ENCODE peak calls at places on chromosomes 13 and 19, in ten cellular contexts. A is HTR-8/SVneo; B is CD4-positive, alpha-beta T cell; R is dermis microvascular lymphatic vessel endothelial cell; J is fibroblast of the aortic adventitia; Q is endothelial cell; G is cerebellar nuclear complex; Y is endodermal cell; X is central memory CD8-positive, alpha-beta T cell; I is GM04504. U is an unnamed sample.

GRCh38 chr13:102846261-102847015 is 606 bp downstream of the ERCC5 start:
- DNase-seq in A (no peak), B (peak), R (peak), J (peak), Q (no peak), G (peak), Y (peak), X (no peak), I (no peak), U (peak)

GRCh38 chr19:11694533-11695439 is 44.0 kb downstream of the ZNF823 start:
- DNase-seq in A (peak), B (peak), R (peak), J (peak), Q (peak), G (peak), Y (peak), X (peak), I (peak), U (peak)

GRCh38 chr19:38989066-38989605 is 13.6 kb upstream of the FBXO17 start:
- DNase-seq in A (peak), B (no peak), R (no peak), J (peak), Q (peak), G (no peak), Y (peak), X (no peak), I (no peak), U (peak)

GRCh38 chr19:51398096-51398704 is 7.8 kb upstream of the C19orf84 start:
- DNase-seq in A (peak), B (no peak), R (peak), J (peak), Q (no peak), G (no peak), Y (no peak), X (no peak), I (no peak), U (peak)

GRCh38 chr19:35128398-35129057 is 6.3 kb downstream of the LGI4 start:
- DNase-seq in A (no peak), B (no peak), R (no peak), J (no peak), Q (no peak), G (no peak), Y (no peak), X (no peak), I (no peak), U (no peak)

GRCh38 chr19:10238172-10238783 is 7.1 kb upstream of the S1PR2 start:
- DNase-seq in A (no peak), B (no peak), R (no peak), J (peak), Q (no peak), G (no peak), Y (no peak), X (no peak), I (peak), U (no peak)

GRCh38 chr19:10420444-10421239 is at the start of gene PDE4A:
- DNase-seq in A (no peak), B (no peak), R (peak), J (no peak), Q (peak), G (no peak), Y (peak), X (peak), I (no peak), U (peak)

GRCh38 chr19:4575267-4575793 is 15.8 kb upstream of the SEMA6B start:
- DNase-seq in A (peak), B (no peak), R (peak), J (peak), Q (peak), G (no peak), Y (peak), X (no peak), I (peak), U (peak)

GRCh38 chr13:27064252-27064995 is 107.2 kb downstream of the USP12 start:
- DNase-seq in A (no peak), B (no peak), R (no peak), J (no peak), Q (no peak), G (no peak), Y (no peak), X (no peak), I (no peak), U (no peak)

GRCh38 chr19:271856-272255 is 19.3 kb downstream of the PLPP2 start:
- DNase-seq in A (no peak), B (no peak), R (no peak), J (no peak), Q (no peak), G (no peak), Y (no peak), X (no peak), I (no peak), U (no peak)

GRCh38 chr19:3556978-3557460 is 367 bp downstream of the MFSD12 start:
- DNase-seq in A (no peak), B (peak), R (peak), J (no peak), Q (no peak), G (no peak), Y (peak), X (peak), I (no peak), U (peak)

GRCh38 chr19:4172861-4173473 is 9.4 kb downstream of the SIRT6 start:
- DNase-seq in A (peak), B (peak), R (peak), J (peak), Q (peak), G (no peak), Y (peak), X (peak), I (no peak), U (peak)

GRCh38 chr19:57633832-57634131 is 814 bp downstream of the ZNF211 start:
- DNase-seq in A (no peak), B (no peak), R (no peak), J (no peak), Q (no peak), G (no peak), Y (no peak), X (no peak), I (no peak), U (peak)

GRCh38 chr19:42280761-42281174 is 11.7 kb downstream of the CIC start:
- DNase-seq in A (no peak), B (no peak), R (peak), J (no peak), Q (no peak), G (no peak), Y (no peak), X (no peak), I (no peak), U (peak)

GRCh38 chr13:25796474-25796873 is 255.3 kb downstream of the SHISA2 start:
- DNase-seq in A (no peak), B (no peak), R (no peak), J (no peak), Q (no peak), G (no peak), Y (no peak), X (no peak), I (no peak), U (no peak)

U was measured in mesendoderm.